ENCODE peak calls at places on chromosomes 11 and 22, in six cellular contexts. Q, T, P, O, S and B are unnamed samples.

GRCh38 chr11:102323542-102324261 is 6.4 kb downstream of the BIRC3 start:
- DNase-seq in O (no peak), T (no peak), Q (peak; percentile 64), S (no peak), P (peak; percentile 61), B (no peak)

GRCh38 chr11:22875869-22876473 is 15.7 kb upstream of the CCDC179 start:
- DNase-seq in Q (peak; percentile 92), O (peak; percentile 26), P (peak; percentile 11), T (peak; percentile 71), S (peak; percentile 69), B (peak; percentile 52)

GRCh38 chr11:61869636-61870428 is 21.5 kb downstream of the FADS3 start:
- DNase-seq in T (no peak), P (no peak), S (peak; percentile 38), Q (no peak), O (no peak), B (no peak)

GRCh38 chr22:19854778-19855503 is at the start of the genes GNB1L and RTL10:
- DNase-seq in Q (peak; percentile 97), O (peak; percentile 94), T (peak; percentile 96), P (peak; percentile 80), S (peak; percentile 92), B (peak; percentile 97)

GRCh38 chr22:36660510-36660840 is 43.1 kb downstream of the CACNG2 start:
- DNase-seq in T (no peak), P (no peak), O (no peak), Q (no peak), S (no peak), B (no peak)

GRCh38 chr11:44634401-44635281 is 69.2 kb downstream of the CD82 start:
- DNase-seq in P (no peak), S (peak; percentile 38), T (peak; percentile 5), Q (peak; percentile 75), O (peak; percentile 69), B (peak; percentile 86)

GRCh38 chr11:56404393-56404792 is 8.1 kb upstream of the OR5AL1 start:
- DNase-seq in O (no peak), T (no peak), S (no peak), P (no peak), Q (no peak), B (no peak)

GRCh38 chr22:39654527-39654926 is 84.0 kb downstream of the CACNA1I start:
- DNase-seq in Q (no peak), O (no peak), P (no peak), S (no peak), T (no peak), B (no peak)

GRCh38 chr22:36442506-36443197 is 38.8 kb downstream of the TXN2 start:
- DNase-seq in S (no peak), T (no peak), O (no peak), Q (no peak), P (no peak), B (no peak)

GRCh38 chr11:31045335-31045734 is 324.2 kb downstream of the DCDC1 start:
- DNase-seq in P (no peak), O (no peak), T (no peak), S (no peak), Q (peak; percentile 43), B (no peak)

GRCh38 chr11:30018443-30018842 is 1.6 kb upstream of the KCNA4 start:
- DNase-seq in O (no peak), T (no peak), P (no peak), Q (no peak), S (no peak), B (no peak)

GRCh38 chr11:8671242-8671641 is 11.2 kb downstream of the TRIM66 start:
- DNase-seq in S (peak; percentile 40), O (no peak), T (no peak), Q (peak; percentile 94), P (peak; percentile 98), B (peak; percentile 82)

GRCh38 chr11:3022982-3023381 is 30.9 kb upstream of the NAP1L4 start:
- DNase-seq in S (no peak), P (peak; percentile 45), Q (peak; percentile 74), T (no peak), O (no peak), B (no peak)

GRCh38 chr11:128500488-128500887 is 86.9 kb downstream of the ETS1 start:
- DNase-seq in T (no peak), S (no peak), P (no peak), O (no peak), Q (no peak), B (no peak)

GRCh38 chr11:65069217-65069616 is 10.9 kb upstream of the NAALADL1 start:
- DNase-seq in O (no peak), P (no peak), S (no peak), T (no peak), Q (peak; percentile 19), B (no peak)

GRCh38 chr11:47186937-47187681 is 875 bp upstream of the PACSIN3 start:
- DNase-seq in T (no peak), P (no peak), Q (peak; percentile 39), S (peak; percentile 26), O (no peak), B (peak; percentile 94)

GRCh38 chr22:21641795-21642583 is at the start of gene SDF2L1:
- DNase-seq in O (peak; percentile 93), S (peak; percentile 94), Q (peak; percentile 99), P (peak; percentile 91), T (peak; percentile 99), B (peak; percentile 99)

GRCh38 chr22:21642584-21643448 is 714 bp downstream of the SDF2L1 start:
- DNase-seq in O (no peak), Q (peak; percentile 52), S (peak; percentile 59), T (no peak), P (no peak), B (peak; percentile 70)

GRCh38 chr22:21640810-21641209 is 1.3 kb upstream of the SDF2L1 start:
- DNase-seq in O (no peak), S (no peak), T (no peak), Q (no peak), P (no peak), B (no peak)

GRCh38 chr22:21641417-21641794 is 696 bp upstream of the SDF2L1 start:
- DNase-seq in P (no peak), O (no peak), S (peak; percentile 57), Q (peak; percentile 62), T (no peak), B (peak; percentile 61)

DNA sequence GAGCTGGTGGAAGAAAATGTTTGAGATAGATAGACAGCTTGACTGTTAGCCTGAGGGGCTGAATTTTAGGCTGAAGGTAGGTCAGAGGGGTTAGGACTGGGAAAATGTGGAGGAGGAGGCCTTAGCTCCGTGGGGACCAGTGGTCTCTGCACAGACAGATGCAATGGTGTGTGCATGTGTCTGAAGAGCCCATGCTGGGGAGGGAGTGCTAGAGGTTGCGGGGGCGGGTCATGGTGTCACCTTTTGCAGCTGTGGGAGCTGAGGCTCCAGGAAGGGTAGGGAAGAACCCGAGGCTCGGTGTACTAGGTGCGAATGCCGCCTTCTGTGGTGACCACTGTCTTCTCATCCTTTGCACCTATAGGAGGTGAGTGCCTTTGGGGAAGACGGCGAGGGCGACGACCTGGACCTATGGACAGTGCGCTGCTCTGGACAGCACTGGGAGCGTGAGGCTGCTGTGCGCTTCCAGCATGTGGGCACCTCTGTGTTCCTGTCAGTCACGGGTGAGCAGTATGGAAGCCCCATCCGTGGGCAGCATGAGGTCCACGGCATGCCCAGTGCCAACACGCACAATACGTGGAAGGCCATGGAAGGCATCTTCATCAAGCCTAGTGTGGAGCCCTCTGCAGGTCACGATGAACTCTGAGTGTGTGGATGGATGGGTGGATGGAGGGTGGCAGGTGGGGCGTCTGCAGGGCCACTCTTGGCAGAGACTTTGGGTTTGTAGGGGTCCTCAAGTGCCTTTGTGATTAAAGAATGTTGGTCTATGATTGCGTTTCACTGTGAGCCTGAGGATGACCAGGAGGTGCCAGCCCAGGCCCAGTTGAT is 1.6 kb downstream of the SDF2L1 start:
- DNase-seq in Q (no peak), O (no peak), T (no peak), S (no peak), P (no peak), B (no peak)
- TF ChIP-seq CTCF in Q (peak; percentile 17), O (no peak), T (no peak), S (no peak), P (peak; percentile 10), B (no peak)

GRCh38 chr11:74672332-74672955 is 58.8 kb downstream of the CHRDL2 start:
- DNase-seq in O (no peak), Q (no peak), T (no peak), S (no peak), P (no peak), B (no peak)
- TF ChIP-seq CTCF in O (no peak), Q (no peak), T (no peak), S (no peak), P (peak; percentile 23), B (no peak)

GRCh38 chr11:43177938-43178337 is 133.9 kb upstream of the API5 start:
- DNase-seq in S (no peak), T (no peak), Q (no peak), O (no peak), P (no peak), B (no peak)

GRCh38 chr11:43172477-43172876 is 139.3 kb upstream of the API5 start:
- DNase-seq in P (no peak), O (no peak), T (no peak), S (no peak), Q (no peak), B (no peak)
- TF ChIP-seq CTCF in P (no peak), O (no peak), T (no peak), S (no peak), Q (no peak), B (no peak)

GRCh38 chr11:67731583-67731982 is 57.2 kb upstream of the ALDH3B2 start:
- DNase-seq in S (no peak), O (no peak), T (no peak), Q (no peak), P (no peak), B (no peak)

GRCh38 chr11:67732045-67732787 is 57.8 kb upstream of the ALDH3B2 start:
- DNase-seq in P (no peak), T (no peak), Q (no peak), O (no peak), S (no peak), B (peak; percentile 30)
- TF ChIP-seq CTCF in P (peak; percentile 24), T (no peak), Q (peak; percentile 11), O (no peak), S (peak; percentile 50), B (no peak)